ENCODE peak calls at places on chromosomes 2 and 18, in ten cellular contexts. One of them, this sample, is unnamed.
A peak's percentile ranks its signal among the peaks of the same experiment; 100 is the strongest.

GRCh38 chr18:32922951-32923430 is 150.2 kb upstream of the KLHL14 start:
- DNase-seq in GM23338: no peak
- DNase-seq in heart left ventricle: no peak
- DNase-seq in psoas muscle: no peak
- DNase-seq in upper lobe of right lung: no peak
- DNase-seq in pancreas: no peak
- DNase-seq in cardiac muscle cell: no peak
- DNase-seq in left ventricle myocardium inferior: no peak
- DNase-seq in OCI-LY7: peak; percentile 31
- DNase-seq in tibial artery: no peak
- DNase-seq in this sample: no peak

GRCh38 chr2:71462641-71463341 is 9.4 kb downstream of the DYSF start:
- DNase-seq in upper lobe of right lung: peak; percentile 62
- DNase-seq in cardiac muscle cell: no peak
- DNase-seq in GM23338: no peak
- DNase-seq in left ventricle myocardium inferior: no peak
- DNase-seq in tibial artery: no peak
- DNase-seq in OCI-LY7: no peak
- DNase-seq in pancreas: no peak
- DNase-seq in psoas muscle: no peak
- DNase-seq in heart left ventricle: no peak
- DNase-seq in this sample: no peak

GRCh38 chr2:41791523-41791922 is 256.3 kb upstream of the PKDCC start:
- DNase-seq in cardiac muscle cell: peak; percentile 58
- DNase-seq in tibial artery: no peak
- DNase-seq in heart left ventricle: peak; percentile 50
- DNase-seq in OCI-LY7: peak; percentile 24
- DNase-seq in GM23338: peak; percentile 60
- DNase-seq in pancreas: no peak
- DNase-seq in psoas muscle: no peak
- DNase-seq in left ventricle myocardium inferior: peak; percentile 18
- DNase-seq in upper lobe of right lung: no peak
- DNase-seq in this sample: no peak

GRCh38 chr2:86446060-86446459 is 4.9 kb downstream of the KDM3A start:
- DNase-seq in upper lobe of right lung: no peak
- DNase-seq in psoas muscle: no peak
- DNase-seq in GM23338: no peak
- DNase-seq in cardiac muscle cell: no peak
- DNase-seq in heart left ventricle: no peak
- DNase-seq in left ventricle myocardium inferior: no peak
- DNase-seq in OCI-LY7: no peak
- DNase-seq in pancreas: no peak
- DNase-seq in tibial artery: no peak
- DNase-seq in this sample: no peak

GRCh38 chr2:235433860-235434259 is 60.0 kb upstream of the AGAP1 start:
- DNase-seq in left ventricle myocardium inferior: peak; percentile 61
- DNase-seq in psoas muscle: peak; percentile 72
- DNase-seq in tibial artery: peak; percentile 83
- DNase-seq in OCI-LY7: no peak
- DNase-seq in upper lobe of right lung: no peak
- DNase-seq in cardiac muscle cell: peak; percentile 46
- DNase-seq in GM23338: no peak
- DNase-seq in pancreas: peak; percentile 68
- DNase-seq in heart left ventricle: peak; percentile 67
- DNase-seq in this sample: peak; percentile 26

GRCh38 chr2:20728114-20728758 is 61.3 kb downstream of the GDF7 start:
- DNase-seq in pancreas: no peak
- DNase-seq in OCI-LY7: no peak
- DNase-seq in GM23338: no peak
- DNase-seq in psoas muscle: no peak
- DNase-seq in upper lobe of right lung: no peak
- DNase-seq in tibial artery: no peak
- DNase-seq in left ventricle myocardium inferior: no peak
- DNase-seq in heart left ventricle: no peak
- DNase-seq in cardiac muscle cell: peak; percentile 31
- DNase-seq in this sample: no peak

GRCh38 chr2:111662771-111663470 is 221.1 kb downstream of the ANAPC1 start:
- DNase-seq in heart left ventricle: no peak
- DNase-seq in upper lobe of right lung: no peak
- DNase-seq in psoas muscle: no peak
- DNase-seq in GM23338: no peak
- DNase-seq in OCI-LY7: no peak
- DNase-seq in pancreas: no peak
- DNase-seq in tibial artery: no peak
- DNase-seq in left ventricle myocardium inferior: no peak
- DNase-seq in cardiac muscle cell: peak; percentile 30
- DNase-seq in this sample: no peak

GRCh38 chr2:64839844-64840243 is 149.4 kb upstream of the SLC1A4 start:
- DNase-seq in OCI-LY7: peak; percentile 91
- DNase-seq in left ventricle myocardium inferior: no peak
- DNase-seq in GM23338: no peak
- DNase-seq in pancreas: no peak
- DNase-seq in cardiac muscle cell: no peak
- DNase-seq in heart left ventricle: no peak
- DNase-seq in upper lobe of right lung: no peak
- DNase-seq in psoas muscle: no peak
- DNase-seq in tibial artery: no peak
- DNase-seq in this sample: no peak

GRCh38 chr2:112579280-112579679 is 5.1 kb upstream of the CHCHD5 start:
- DNase-seq in OCI-LY7: no peak
- DNase-seq in heart left ventricle: no peak
- DNase-seq in psoas muscle: no peak
- DNase-seq in tibial artery: no peak
- DNase-seq in cardiac muscle cell: peak; percentile 86
- DNase-seq in GM23338: no peak
- DNase-seq in left ventricle myocardium inferior: no peak
- DNase-seq in upper lobe of right lung: no peak
- DNase-seq in pancreas: no peak
- DNase-seq in this sample: no peak

GRCh38 chr2:102100371-102101096 is 42.0 kb upstream of the IL1R1 start:
- DNase-seq in psoas muscle: no peak
- DNase-seq in tibial artery: no peak
- DNase-seq in OCI-LY7: no peak
- DNase-seq in cardiac muscle cell: peak; percentile 65
- DNase-seq in pancreas: no peak
- DNase-seq in GM23338: no peak
- DNase-seq in upper lobe of right lung: no peak
- DNase-seq in left ventricle myocardium inferior: no peak
- DNase-seq in heart left ventricle: no peak
- DNase-seq in this sample: no peak

GRCh38 chr2:176536739-176537138 is 267.5 kb downstream of the MTX2 start:
- DNase-seq in tibial artery: no peak
- DNase-seq in pancreas: no peak
- DNase-seq in heart left ventricle: no peak
- DNase-seq in cardiac muscle cell: peak; percentile 35
- DNase-seq in left ventricle myocardium inferior: no peak
- DNase-seq in upper lobe of right lung: no peak
- DNase-seq in OCI-LY7: no peak
- DNase-seq in psoas muscle: no peak
- DNase-seq in GM23338: no peak
- DNase-seq in this sample: no peak

GRCh38 chr2:207879536-207879935 is 109.8 kb upstream of the FZD5 start:
- DNase-seq in cardiac muscle cell: no peak
- DNase-seq in tibial artery: no peak
- DNase-seq in upper lobe of right lung: no peak
- DNase-seq in OCI-LY7: no peak
- DNase-seq in pancreas: no peak
- DNase-seq in heart left ventricle: no peak
- DNase-seq in GM23338: no peak
- DNase-seq in psoas muscle: no peak
- DNase-seq in left ventricle myocardium inferior: no peak
- DNase-seq in this sample: no peak

GRCh38 chr18:34892379-34892778 is 148.8 kb upstream of the MAPRE2 start:
- DNase-seq in psoas muscle: no peak
- DNase-seq in upper lobe of right lung: no peak
- DNase-seq in left ventricle myocardium inferior: no peak
- DNase-seq in OCI-LY7: no peak
- DNase-seq in cardiac muscle cell: no peak
- DNase-seq in tibial artery: no peak
- DNase-seq in heart left ventricle: no peak
- DNase-seq in pancreas: no peak
- DNase-seq in GM23338: no peak
- DNase-seq in this sample: no peak

GRCh38 chr2:98822301-98823164 is 91.6 kb upstream of the MGAT4A start:
- DNase-seq in heart left ventricle: peak; percentile 75
- DNase-seq in upper lobe of right lung: peak; percentile 85
- DNase-seq in pancreas: peak; percentile 37
- DNase-seq in cardiac muscle cell: no peak
- DNase-seq in tibial artery: peak; percentile 35
- DNase-seq in GM23338: peak; percentile 80
- DNase-seq in psoas muscle: peak; percentile 53
- DNase-seq in left ventricle myocardium inferior: peak; percentile 71
- DNase-seq in OCI-LY7: no peak
- DNase-seq in this sample: no peak
- TF ChIP-seq CTCF in heart left ventricle: peak; percentile 30
- TF ChIP-seq CTCF in upper lobe of right lung: peak; percentile 28
- TF ChIP-seq CTCF in pancreas: no peak
- TF ChIP-seq CTCF in cardiac muscle cell: peak; percentile 19
- TF ChIP-seq CTCF in tibial artery: peak; percentile 40
- TF ChIP-seq CTCF in GM23338: peak; percentile 52
- TF ChIP-seq CTCF in psoas muscle: peak; percentile 17
- TF ChIP-seq CTCF in left ventricle myocardium inferior: peak; percentile 44
- TF ChIP-seq CTCF in OCI-LY7: no peak
- TF ChIP-seq CTCF in this sample: peak; percentile 18

GRCh38 chr2:143875295-143876199 is 644.4 kb downstream of the ZEB2 start:
- DNase-seq in tibial artery: no peak
- DNase-seq in upper lobe of right lung: no peak
- DNase-seq in GM23338: no peak
- DNase-seq in cardiac muscle cell: no peak
- DNase-seq in left ventricle myocardium inferior: no peak
- DNase-seq in psoas muscle: no peak
- DNase-seq in pancreas: no peak
- DNase-seq in OCI-LY7: no peak
- DNase-seq in heart left ventricle: no peak
- DNase-seq in this sample: no peak
- H3K4me3 ChIP-seq in tibial artery: no peak overlapping the region
- H3K4me3 ChIP-seq in upper lobe of right lung: no peak overlapping the region
- H3K4me3 ChIP-seq in GM23338: no peak overlapping the region
- H3K4me3 ChIP-seq in cardiac muscle cell: no peak overlapping the region
- H3K4me3 ChIP-seq in left ventricle myocardium inferior: no peak overlapping the region
- H3K4me3 ChIP-seq in psoas muscle: no peak overlapping the region
- H3K4me3 ChIP-seq in pancreas: no peak overlapping the region
- H3K4me3 ChIP-seq in OCI-LY7: no peak overlapping the region
- H3K4me3 ChIP-seq in heart left ventricle: no peak overlapping the region
- H3K4me3 ChIP-seq in this sample: no peak overlapping the region

DNA sequence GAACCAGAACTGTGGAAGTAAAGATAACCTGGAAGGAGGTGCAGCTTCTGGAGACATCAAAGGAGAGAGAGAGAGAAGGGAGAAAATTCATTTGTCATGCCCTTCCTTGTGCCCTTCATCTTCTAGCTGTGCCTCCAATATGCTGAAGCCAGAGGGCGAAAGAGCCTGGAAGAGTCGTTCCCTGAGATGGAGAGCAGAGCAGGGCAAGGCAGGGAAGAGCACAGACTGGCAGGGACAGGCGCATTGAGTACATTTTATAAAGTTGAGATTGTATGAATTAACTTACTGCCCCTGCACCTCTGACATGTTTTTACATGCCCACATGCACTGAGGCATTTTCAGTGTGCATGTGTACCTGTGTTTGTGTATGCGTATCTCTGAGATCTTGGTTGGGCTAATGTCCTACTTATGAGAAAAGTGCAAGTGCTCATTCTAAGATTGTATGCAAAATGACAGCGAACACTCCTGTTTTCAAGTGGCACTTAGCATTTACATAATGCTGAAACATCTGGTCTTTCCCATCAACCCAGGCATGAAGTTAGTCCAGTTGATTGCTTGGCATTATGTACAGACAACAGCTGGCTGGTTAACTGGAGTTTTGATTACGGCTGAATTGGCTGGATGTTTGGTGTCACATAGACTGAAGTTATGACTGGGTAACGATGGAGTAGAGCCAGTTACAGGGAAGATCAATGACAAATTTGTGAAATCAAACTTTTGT is 23.7 kb upstream of the MMADHC start:
- DNase-seq in GM23338: peak; percentile 62
- DNase-seq in tibial artery: no peak
- DNase-seq in OCI-LY7: no peak
- DNase-seq in psoas muscle: no peak
- DNase-seq in pancreas: peak; percentile 43
- DNase-seq in cardiac muscle cell: no peak
- DNase-seq in upper lobe of right lung: no peak
- DNase-seq in heart left ventricle: no peak
- DNase-seq in left ventricle myocardium inferior: no peak
- DNase-seq in this sample: no peak
- TF ChIP-seq CTCF in GM23338: peak; percentile 76
- TF ChIP-seq CTCF in tibial artery: no peak
- TF ChIP-seq CTCF in OCI-LY7: no peak
- TF ChIP-seq CTCF in psoas muscle: no peak
- TF ChIP-seq CTCF in pancreas: no peak
- TF ChIP-seq CTCF in cardiac muscle cell: peak; percentile 12
- TF ChIP-seq CTCF in upper lobe of right lung: no peak
- TF ChIP-seq CTCF in heart left ventricle: peak; percentile 13
- TF ChIP-seq CTCF in left ventricle myocardium inferior: no peak
- TF ChIP-seq CTCF in this sample: no peak

GRCh38 chr2:104854507-104855173 is 725 bp downstream of the POU3F3 start:
- DNase-seq in pancreas: no peak
- DNase-seq in tibial artery: no peak
- DNase-seq in cardiac muscle cell: no peak
- DNase-seq in left ventricle myocardium inferior: no peak
- DNase-seq in heart left ventricle: no peak
- DNase-seq in GM23338: peak; percentile 25
- DNase-seq in upper lobe of right lung: no peak
- DNase-seq in psoas muscle: no peak
- DNase-seq in OCI-LY7: peak; percentile 4
- DNase-seq in this sample: no peak
- H3K4me3 ChIP-seq in pancreas: peak overlapping the region; percentile 34
- H3K4me3 ChIP-seq in tibial artery: peak overlapping the region; percentile 47
- H3K4me3 ChIP-seq in cardiac muscle cell: peak overlapping the region; percentile 12
- H3K4me3 ChIP-seq in left ventricle myocardium inferior: peak overlapping the region; percentile 62
- H3K4me3 ChIP-seq in heart left ventricle: no peak overlapping the region
- H3K4me3 ChIP-seq in GM23338: peak overlapping the region; percentile 46
- H3K4me3 ChIP-seq in upper lobe of right lung: no peak overlapping the region
- H3K4me3 ChIP-seq in psoas muscle: peak overlapping the region; percentile 22
- H3K4me3 ChIP-seq in OCI-LY7: peak overlapping the region; percentile 69
- H3K4me3 ChIP-seq in this sample: no peak overlapping the region

DNA sequence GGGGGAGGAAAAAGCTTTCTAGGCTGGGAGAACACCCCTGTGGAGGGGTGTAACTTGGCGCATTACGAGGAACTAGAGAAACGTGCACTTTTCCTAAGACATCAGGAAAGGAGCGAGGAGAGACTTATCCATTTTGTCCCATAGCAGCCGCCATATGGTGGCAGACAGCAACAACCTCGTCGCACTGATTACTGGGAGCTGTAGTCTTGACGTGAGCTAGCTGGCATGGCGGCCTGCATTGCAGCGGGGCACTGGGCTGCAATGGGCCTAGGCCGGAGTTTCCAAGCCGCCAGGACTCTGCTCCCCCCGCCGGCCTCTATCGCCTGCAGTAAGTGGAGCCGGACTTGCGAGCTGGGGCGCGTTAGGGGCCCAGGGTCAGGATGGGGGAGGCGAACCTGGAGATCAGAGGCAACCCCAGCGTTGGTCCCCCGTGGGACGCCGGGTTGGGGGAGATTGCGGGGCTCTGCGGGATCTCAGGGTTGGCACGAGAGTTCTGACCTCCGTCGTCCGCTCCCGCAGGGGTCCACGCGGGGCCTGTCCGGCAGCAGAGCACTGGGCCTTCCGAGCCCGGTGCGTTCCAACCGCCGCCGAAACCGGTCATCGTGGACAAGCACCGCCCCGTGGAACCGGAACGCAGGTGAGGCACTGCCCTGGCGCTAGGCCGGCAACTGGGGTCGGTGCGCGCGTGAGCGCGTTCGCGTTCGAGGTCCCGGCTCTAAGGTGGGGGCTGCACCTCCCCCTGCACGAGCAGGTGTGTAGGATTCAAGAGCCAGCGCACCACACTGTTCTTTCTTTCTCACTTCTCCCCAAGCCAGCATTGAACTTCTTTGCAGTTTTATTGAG is at the start of gene MRPL19:
- DNase-seq in GM23338: peak; percentile 96
- DNase-seq in pancreas: peak; percentile 85
- DNase-seq in psoas muscle: peak; percentile 81
- DNase-seq in cardiac muscle cell: peak; percentile 96
- DNase-seq in heart left ventricle: peak; percentile 90
- DNase-seq in OCI-LY7: peak; percentile 90
- DNase-seq in left ventricle myocardium inferior: peak; percentile 79
- DNase-seq in upper lobe of right lung: peak; percentile 88
- DNase-seq in tibial artery: peak; percentile 88
- DNase-seq in this sample: peak; percentile 63
- TF ChIP-seq CTCF in GM23338: no peak
- TF ChIP-seq CTCF in pancreas: no peak
- TF ChIP-seq CTCF in psoas muscle: no peak
- TF ChIP-seq CTCF in cardiac muscle cell: no peak
- TF ChIP-seq CTCF in heart left ventricle: no peak
- TF ChIP-seq CTCF in OCI-LY7: no peak
- TF ChIP-seq CTCF in left ventricle myocardium inferior: no peak
- TF ChIP-seq CTCF in upper lobe of right lung: peak; percentile 10
- TF ChIP-seq CTCF in tibial artery: no peak
- TF ChIP-seq CTCF in this sample: no peak

This sample was measured in tibial nerve.